ENCODE peak calls at places on chromosomes 1 and 21, in five cellular contexts. J, C, S, B and Q are unnamed samples.

GRCh38 chr1:145786271-145786670 is 37.6 kb downstream of the RNF115 start:
- DNase-seq in J (no peak), S (no peak), B (no peak), C (no peak), Q (no peak)

GRCh38 chr1:208088319-208088718 is 155.9 kb downstream of the PLXNA2 start:
- DNase-seq in S (no peak), J (no peak), B (no peak), C (peak; percentile 4), Q (peak; percentile 50)

GRCh38 chr1:106290805-106291537 is 765.5 kb upstream of the PRMT6 start:
- DNase-seq in S (no peak), C (no peak), B (no peak), J (no peak), Q (no peak)

GRCh38 chr1:241918879-241919278 is 38.7 kb upstream of the BECN2 start:
- DNase-seq in C (peak; percentile 67), S (peak; percentile 88), J (no peak), B (no peak), Q (peak; percentile 74)

GRCh38 chr1:106680922-106681321 is 375.6 kb upstream of the PRMT6 start:
- DNase-seq in J (no peak), C (no peak), S (no peak), B (no peak), Q (no peak)

GRCh38 chr1:116487016-116487415 is 83.8 kb downstream of the CD58 start:
- DNase-seq in J (no peak), C (no peak), S (no peak), B (no peak), Q (no peak)

GRCh38 chr1:62034790-62035189 is 159.9 kb upstream of the L1TD1 start:
- DNase-seq in B (no peak), S (no peak), C (no peak), J (no peak), Q (no peak)

GRCh38 chr1:12532405-12533315 is 85.3 kb downstream of the DHRS3 start:
- DNase-seq in S (no peak), C (no peak), J (no peak), B (no peak), Q (no peak)

GRCh38 chr21:28193189-28193588 is 799.5 kb downstream of the LTN1 start:
- DNase-seq in B (no peak), C (no peak), S (no peak), J (no peak), Q (no peak)

GRCh38 chr1:172938676-172939075 is 112.1 kb downstream of the TNFSF18 start:
- DNase-seq in S (peak; percentile 41), C (no peak), B (no peak), J (no peak), Q (no peak)